ENCODE peak calls at places on chromosomes 11 and 22, in nine cellular contexts. K is H1, P is heart left ventricle, O is right lobe of liver, X is spleen, J is IMR-90, W is HCT116, U is A549, A is tibial nerve. Q is an unnamed sample.

GRCh38 chr11:13260963-13261599 is 16.5 kb upstream of the BMAL1 start:
- DNase-seq in K (no peak), P (peak), O (no peak), X (no peak), J (peak), W (no peak), U (no peak), A (no peak), Q (no peak)

GRCh38 chr22:27518583-27519437 is 282.7 kb downstream of the MN1 start:
- DNase-seq in K (no peak), P (no peak), O (no peak), X (no peak), J (peak), W (no peak), U (no peak), A (no peak), Q (no peak)

GRCh38 chr11:15941206-15941770 is 415.1 kb downstream of the SOX6 start:
- DNase-seq in K (peak), P (no peak), O (no peak), X (peak), J (no peak), W (no peak), U (no peak), A (peak), Q (no peak)

GRCh38 chr11:9231848-9232177 is 33.3 kb downstream of the DENND5A start:
- DNase-seq in K (no peak), P (no peak), O (no peak), X (no peak), J (peak), W (no peak), U (no peak), A (no peak), Q (no peak)

GRCh38 chr11:102422817-102423725 is 29.5 kb downstream of the TMEM123 start:
- DNase-seq in K (no peak), P (no peak), O (no peak), X (no peak), J (no peak), W (no peak), U (no peak), A (no peak), Q (no peak)

GRCh38 chr11:83241291-83241946 is 44.7 kb downstream of the CCDC90B start:
- DNase-seq in K (peak), P (peak), O (no peak), X (no peak), J (peak), W (peak), U (peak), A (no peak), Q (no peak)

GRCh38 chr11:48104562-48104924 is 112.1 kb upstream of the OR4B1 start:
- DNase-seq in K (no peak), P (no peak), O (no peak), X (no peak), J (no peak), W (no peak), U (no peak), A (no peak), Q (no peak)

GRCh38 chr22:46149493-46149997 is 781 bp upstream of the PPARA start:
- DNase-seq in K (peak), P (peak), O (peak), X (peak), J (no peak), W (no peak), U (no peak), A (peak), Q (peak)

GRCh38 chr11:64340671-64341335 is 799 bp downstream of the CCDC88B start:
- DNase-seq in K (peak), P (peak), O (peak), X (peak), J (no peak), W (no peak), U (no peak), A (no peak), Q (no peak)

GRCh38 chr11:130006929-130007328 is 4.3 kb upstream of the PRDM10 start:
- DNase-seq in K (no peak), P (no peak), O (no peak), X (no peak), J (no peak), W (no peak), U (no peak), A (no peak), Q (no peak)

DNA sequence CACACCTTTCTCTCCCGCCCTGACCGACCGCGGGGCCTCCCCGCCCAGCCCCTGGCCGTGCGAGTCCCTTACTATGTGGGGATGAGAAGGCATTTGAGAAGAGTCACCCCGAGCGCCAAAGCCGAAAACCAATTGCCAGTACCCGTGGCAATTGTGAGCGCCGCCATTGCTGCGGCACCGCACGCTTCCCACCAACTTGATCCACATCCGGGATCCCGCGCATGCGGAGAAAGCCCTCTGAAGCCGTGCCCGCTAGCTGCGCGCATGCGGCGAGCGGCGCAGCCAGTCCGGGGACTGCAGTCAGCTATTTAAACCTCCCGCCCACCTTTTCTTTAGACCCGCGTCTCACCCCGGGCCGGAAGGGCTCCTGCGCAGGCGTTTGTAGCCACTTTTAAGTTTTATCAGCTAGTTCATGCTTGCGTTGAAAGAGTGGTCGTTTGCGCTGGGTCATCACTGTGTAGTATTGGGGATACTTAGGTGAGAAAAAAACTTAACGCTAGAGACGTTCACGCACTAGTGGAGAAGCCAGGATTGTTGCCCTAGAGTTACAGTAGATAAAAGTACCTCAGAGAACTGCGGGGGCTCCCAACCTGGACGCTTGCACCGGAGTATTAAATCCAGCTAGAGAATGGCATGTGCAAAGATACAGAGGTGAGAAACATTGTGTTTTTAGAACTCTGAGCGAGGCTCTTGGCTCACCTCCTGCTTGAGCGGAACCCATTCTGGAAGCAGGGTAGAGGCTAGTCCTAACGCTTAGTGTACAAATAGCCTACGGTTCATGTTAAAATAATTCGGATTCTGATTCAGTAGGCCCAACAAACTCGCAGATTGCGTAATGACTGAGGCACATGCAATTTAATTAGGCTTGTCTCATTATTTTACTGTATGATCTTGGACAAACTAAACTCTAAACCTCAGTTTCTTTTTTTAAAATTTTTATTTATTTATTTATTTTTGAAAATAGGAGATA is at the start of gene ALG8:
- DNase-seq in K (peak), P (peak), O (peak), X (peak), J (peak), W (peak), U (peak), A (peak), Q (peak)
- TF ChIP-seq POLR2A in K (peak), P (no peak), O (peak), X (peak), J (peak), W (peak), U (peak), A (peak), Q (peak)

DNA sequence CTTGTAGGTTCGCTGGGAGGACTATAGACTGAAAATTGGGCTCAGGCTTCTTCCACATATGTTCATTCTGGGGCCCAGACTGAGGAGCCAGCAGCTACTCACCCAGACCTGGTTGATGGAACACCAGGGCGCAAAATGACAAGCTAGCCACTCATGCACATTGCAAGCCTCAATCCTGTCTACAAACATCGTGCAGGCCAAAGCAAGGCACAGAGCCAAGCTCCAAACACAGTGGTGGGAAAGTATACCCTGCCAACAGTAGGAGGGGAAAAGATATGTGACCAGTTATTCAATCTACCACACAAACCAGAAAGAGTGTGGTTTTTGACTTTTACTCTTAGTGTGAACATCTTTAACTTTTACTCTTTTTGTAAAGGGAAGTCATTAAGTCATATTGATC is 660.5 kb downstream of the NTM start:
- DNase-seq in K (no peak), P (no peak), O (no peak), X (no peak), J (peak), W (no peak), U (no peak), A (no peak), Q (no peak)
- TF ChIP-seq CTCF in K (no peak), P (no peak), O (no peak), X (no peak), J (no peak), W (no peak), U (no peak), A (no peak), Q (no peak)

GRCh38 chr11:62338218-62338617 is 970 bp downstream of the ASRGL1 start:
- DNase-seq in K (no peak), P (no peak), O (no peak), X (no peak), J (no peak), W (no peak), U (no peak), A (no peak), Q (no peak)
- H3K4me3 ChIP-seq in K (peak), P (peak), O (peak), X (peak), J (peak), W (peak), U (peak), A (peak), Q (peak)

DNA sequence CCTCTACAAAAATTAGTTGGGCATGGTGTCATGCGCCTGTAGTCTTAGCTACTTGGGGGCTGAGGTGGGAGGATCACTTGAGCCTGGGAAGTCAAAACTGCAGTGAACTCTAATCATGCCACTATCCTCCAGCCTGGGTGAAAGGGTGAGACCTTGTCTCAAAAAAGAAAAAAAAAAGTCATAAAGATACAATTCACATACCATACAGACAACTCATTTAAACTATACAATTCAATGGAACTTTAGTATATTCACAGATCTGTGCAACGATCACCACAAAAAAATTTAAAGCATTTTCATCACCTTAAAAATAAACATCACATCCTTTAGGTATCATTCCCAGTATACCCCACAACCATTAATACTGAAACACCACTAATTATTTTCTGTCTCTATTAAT is 201.2 kb downstream of the PGR start:
- DNase-seq in K (no peak), P (no peak), O (no peak), X (no peak), J (no peak), W (no peak), U (no peak), A (no peak), Q (no peak)
- TF ChIP-seq POLR2A in K (no peak), P (no peak), O (no peak), X (no peak), J (no peak), W (no peak), U (no peak), A (no peak), Q (no peak)

GRCh38 chr22:19766235-19766505 is 5.6 kb downstream of the TBX1 start:
- DNase-seq in K (peak), P (no peak), O (no peak), X (no peak), J (no peak), W (no peak), U (no peak), A (no peak), Q (no peak)

GRCh38 chr22:19764636-19765476 is 4.3 kb downstream of the TBX1 start:
- DNase-seq in K (no peak), P (no peak), O (no peak), X (no peak), J (no peak), W (no peak), U (no peak), A (no peak), Q (no peak)

GRCh38 chr22:19765477-19766234 is 5.1 kb downstream of the TBX1 start:
- DNase-seq in K (peak), P (peak), O (no peak), X (no peak), J (no peak), W (no peak), U (no peak), A (no peak), Q (no peak)

GRCh38 chr22:19767427-19768380 is 7.1 kb downstream of the TBX1 start:
- DNase-seq in K (no peak), P (peak), O (peak), X (peak), J (no peak), W (peak), U (no peak), A (no peak), Q (no peak)

DNA sequence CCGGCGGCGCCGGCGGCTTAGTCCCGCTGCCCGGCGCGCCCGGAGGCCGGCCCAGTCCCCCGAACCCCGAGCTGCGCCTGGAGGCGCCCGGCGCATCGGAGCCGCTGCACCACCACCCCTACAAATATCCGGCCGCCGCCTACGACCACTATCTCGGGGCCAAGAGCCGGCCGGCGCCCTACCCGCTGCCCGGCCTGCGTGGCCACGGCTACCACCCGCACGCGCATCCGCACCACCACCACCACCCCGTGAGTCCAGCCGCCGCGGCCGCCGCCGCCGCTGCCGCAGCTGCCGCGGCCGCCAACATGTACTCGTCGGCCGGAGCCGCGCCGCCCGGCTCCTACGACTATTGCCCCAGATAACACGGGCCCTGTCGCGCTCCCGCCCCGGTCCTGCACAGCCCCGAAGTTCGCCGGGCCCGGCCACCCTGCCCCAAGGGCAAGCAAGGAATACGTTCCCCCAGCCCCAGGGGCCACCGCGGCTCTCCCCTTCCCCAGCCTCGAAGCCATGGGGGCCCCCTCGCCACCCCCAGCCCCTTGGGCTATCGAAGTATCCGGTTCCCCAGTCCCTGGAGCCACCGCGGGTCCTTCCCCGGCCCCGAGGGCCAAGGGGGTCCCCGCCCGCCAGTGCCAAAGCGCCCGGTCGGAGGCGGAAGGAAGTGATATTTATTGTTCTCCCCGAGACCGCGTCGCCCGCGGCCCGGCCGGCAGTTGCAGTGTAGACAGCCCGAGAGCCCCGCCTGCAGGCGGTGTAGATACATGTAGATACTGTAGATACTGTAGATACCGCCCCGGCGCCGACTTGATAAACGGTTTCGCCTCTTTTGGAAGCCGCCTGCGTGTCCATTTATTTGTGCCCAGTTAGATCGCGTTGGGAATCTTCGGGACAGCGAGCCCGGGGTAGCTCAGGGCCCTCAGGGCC is 6.2 kb downstream of the TBX1 start:
- DNase-seq in K (peak), P (peak), O (peak), X (peak), J (no peak), W (peak), U (no peak), A (no peak), Q (no peak)
- TF ChIP-seq CTCF in K (peak), P (no peak), O (peak), X (peak), J (peak), W (peak), U (no peak), A (peak), Q (no peak)

GRCh38 chr22:30078320-30079311 is 1.6 kb upstream of the HORMAD2 start:
- DNase-seq in K (no peak), P (no peak), O (no peak), X (no peak), J (no peak), W (no peak), U (no peak), A (no peak), Q (no peak)
- H3K4me3 ChIP-seq in K (no peak), P (no peak), O (no peak), X (no peak), J (no peak), W (no peak), U (no peak), A (no peak), Q (no peak)

GRCh38 chr11:67277231-67277961 is 11.1 kb downstream of the GRK2 start:
- DNase-seq in K (peak), P (peak), O (peak), X (peak), J (peak), W (no peak), U (no peak), A (peak), Q (peak)
- TF ChIP-seq POLR2A in K (no peak), P (no peak), O (no peak), X (no peak), J (no peak), W (no peak), U (no peak), A (peak), Q (no peak)